ENCODE peak calls at places on chromosomes 4 and X, in four cellular contexts. Z is IMR-90; A is stimulated activated CD4-positive, alpha-beta T cell treated with anti-CD3 and anti-CD28 coated beads, TNF-alpha, amount 100 ng/mL, for 1 hour; F is fibroblast of pulmonary artery. S is an unnamed sample.

GRCh38 chr4:2425386-2426068 is 6.8 kb downstream of the CFAP99 start:
- DNase-seq in Z (no peak), A (no peak), F (no peak), S (no peak)

GRCh38 chrX:50066318-50066937 is 134.4 kb downstream of the AKAP4 start:
- DNase-seq in Z (no peak), A (no peak), F (no peak), S (no peak)

GRCh38 chrX:154417157-154417556 is 5.8 kb downstream of the TAFAZZIN start:
- DNase-seq in Z (no peak), A (no peak), F (no peak), S (no peak)

GRCh38 chr4:73450398-73451004 is 14.5 kb downstream of the AFP start:
- DNase-seq in Z (peak), A (no peak), F (peak), S (no peak)

GRCh38 chr4:70632028-70632427 is 3.5 kb downstream of the ENAM start:
- DNase-seq in Z (peak), A (no peak), F (peak), S (no peak)

GRCh38 chr4:78220283-78220682 is 163.2 kb downstream of the FRAS1 start:
- DNase-seq in Z (no peak), A (no peak), F (no peak), S (no peak)

GRCh38 chr4:164779811-164780216 is 25.9 kb downstream of the SMIM31 start:
- DNase-seq in Z (peak), A (no peak), F (peak), S (no peak)

GRCh38 chr4:85147481-85148076 is 181.1 kb upstream of the WDFY3 start:
- DNase-seq in Z (peak), A (no peak), F (peak), S (no peak)

GRCh38 chr4:54006755-54007154 is 57.6 kb downstream of the CHIC2 start:
- DNase-seq in Z (no peak), A (no peak), F (no peak), S (no peak)

GRCh38 chrX:6660567-6661252 is 125.8 kb upstream of the VCX3A start:
- DNase-seq in Z (no peak), A (no peak), F (no peak), S (no peak)

GRCh38 chrX:48474127-48474526 is 1.9 kb upstream of the FTSJ1 start:
- DNase-seq in Z (no peak), A (no peak), F (peak), S (no peak)

GRCh38 chr4:1628892-1629703 is 55.0 kb downstream of the FAM53A start:
- DNase-seq in Z (peak), A (no peak), F (peak), S (peak)

GRCh38 chr4:109559625-109559982 is 442 bp upstream of the MCUB start:
- DNase-seq in Z (no peak), A (peak), F (no peak), S (peak)

GRCh38 chrX:148723551-148723950 is 223.1 kb downstream of the AFF2 start:
- DNase-seq in Z (no peak), A (no peak), F (no peak), S (no peak)

GRCh38 chr4:48147621-48148020 is 13.6 kb upstream of the TXK start:
- DNase-seq in Z (no peak), A (no peak), F (no peak), S (no peak)

S was measured in stimulated activated CD8-positive, alpha-beta memory T cell treated with anti-CD3 and anti-CD28 coated beads, Interleukin-4, amount 100 ng/mL, for 4 hours.